ENCODE peak calls at places on chromosomes 3 and 15, in eight cellular contexts. Q is T47D, R is cardiac fibroblast, H is fibroblast of lung, N is NCI-H1092 treated with DMSO at 0.1 percent for 48 hours, P is Kasumi-1, L is heart left ventricle, S is fibroblast of the conjunctiva. F is an unnamed sample.

GRCh38 chr3:67940200-67940952 is 286.0 kb upstream of the SUCLG2 start:
- DNase-seq in Q (no peak), R (no peak), H (peak; percentile 7), N (no peak), P (peak; percentile 25), L (no peak), S (no peak), F (no peak)

GRCh38 chr15:68791431-68792283 is 29.0 kb downstream of the ANP32A start:
- DNase-seq in Q (no peak), R (no peak), H (no peak), N (no peak), P (peak; percentile 46), L (no peak), S (no peak), F (no peak)

GRCh38 chr3:60053518-60054265 is 1003.9 kb upstream of the CFAP20DC start:
- DNase-seq in Q (no peak), R (no peak), H (peak; percentile 56), N (no peak), P (no peak), L (no peak), S (peak; percentile 40), F (no peak)

GRCh38 chr3:34419801-34420200 is 621.4 kb downstream of the PDCD6IP start:
- DNase-seq in Q (peak; percentile 41), R (no peak), H (no peak), N (no peak), P (peak; percentile 31), L (no peak), S (no peak), F (no peak)

GRCh38 chr15:93031103-93031464 is 57.9 kb downstream of the RGMA start:
- DNase-seq in Q (no peak), R (no peak), H (no peak), N (no peak), P (no peak), L (no peak), S (no peak), F (no peak)

GRCh38 chr3:132662212-132662611 is 2.1 kb downstream of the UBA5 start:
- DNase-seq in Q (no peak), R (no peak), H (no peak), N (no peak), P (no peak), L (no peak), S (no peak), F (no peak)

GRCh38 chr3:57256844-57257243 is 29.3 kb downstream of the APPL1 start:
- DNase-seq in Q (no peak), R (no peak), H (no peak), N (no peak), P (no peak), L (peak; percentile 31), S (no peak), F (no peak)

GRCh38 chr3:13346481-13347389 is 73.4 kb downstream of the NUP210 start:
- DNase-seq in Q (peak; percentile 41), R (peak; percentile 7), H (no peak), N (peak; percentile 35), P (peak; percentile 44), L (peak; percentile 29), S (no peak), F (no peak)

GRCh38 chr15:58469432-58470353 is 37.9 kb downstream of the LIPC start:
- DNase-seq in Q (no peak), R (peak; percentile 94), H (peak; percentile 93), N (no peak), P (peak; percentile 25), L (no peak), S (peak; percentile 67), F (peak; percentile 99)

GRCh38 chr3:173711619-173712018 is 314.1 kb downstream of the NLGN1 start:
- DNase-seq in Q (peak; percentile 55), R (no peak), H (no peak), N (no peak), P (no peak), L (no peak), S (no peak), F (no peak)

F was measured in RCC 7860.